ENCODE peak calls at places on chromosomes 5 and 9, in ten cellular contexts. Z is A673; K is HCT116; Y is mucosa of descending colon; T is astrocyte of the cerebellum; W is CD4-positive, alpha-beta T cell; R is cardiac muscle cell; A is body of pancreas; Q is fibroblast of mammary gland; U is type B pancreatic cell. C is an unnamed sample.

GRCh38 chr5:6201626-6202025 is 176.7 kb downstream of the MED10 start:
- DNase-seq in K (no peak), Q (peak), Z (no peak), A (no peak), U (no peak), W (no peak), Y (no peak), T (peak), R (no peak), C (no peak)

GRCh38 chr5:158406884-158407790 is 548.2 kb upstream of the CLINT1 start:
- DNase-seq in Z (no peak), A (no peak), W (no peak), K (no peak), U (no peak), T (peak), R (no peak), Y (no peak), Q (peak), C (no peak)

GRCh38 chr9:32431940-32432555 is 47.6 kb downstream of the ACO1 start:
- DNase-seq in U (no peak), K (peak), R (peak), A (peak), Y (peak), W (peak), Z (peak), Q (peak), T (no peak), C (peak)

GRCh38 chr5:179763215-179763945 is 30.4 kb upstream of the LTC4S start:
- DNase-seq in T (peak), Q (peak), U (no peak), A (peak), W (peak), R (peak), Y (peak), K (peak), Z (peak), C (peak)

GRCh38 chr9:137683307-137683864 is 64.6 kb downstream of the EHMT1 start:
- DNase-seq in T (no peak), Y (no peak), U (no peak), R (no peak), Q (no peak), Z (no peak), K (no peak), A (no peak), W (no peak), C (no peak)

GRCh38 chr9:79883073-79883645 is 311.4 kb downstream of the TLE4 start:
- DNase-seq in A (no peak), Z (no peak), K (no peak), Y (no peak), U (no peak), W (peak), Q (no peak), T (no peak), R (no peak), C (no peak)

GRCh38 chr5:38292228-38292627 is 33.9 kb downstream of the EGFLAM start:
- DNase-seq in Q (no peak), T (no peak), A (no peak), K (no peak), R (no peak), W (no peak), Y (no peak), U (no peak), Z (no peak), C (no peak)

GRCh38 chr5:64594601-64595518 is 89.0 kb downstream of the RGS7BP start:
- DNase-seq in Z (peak), W (no peak), T (no peak), Y (no peak), R (peak), A (no peak), K (no peak), U (no peak), Q (no peak), C (peak)

GRCh38 chr5:88825782-88826110 is 57.2 kb downstream of the MEF2C start:
- DNase-seq in K (no peak), Z (no peak), Y (no peak), Q (no peak), R (no peak), W (no peak), U (no peak), T (no peak), A (no peak), C (no peak)

GRCh38 chr9:120612218-120612617 is 32.3 kb upstream of the CDK5RAP2 start:
- DNase-seq in R (peak), T (no peak), Y (no peak), W (no peak), K (no peak), Z (peak), Q (no peak), A (no peak), U (no peak), C (no peak)
- TF ChIP-seq CTCF in R (no peak), T (peak), Y (no peak), W (no peak), K (peak), Z (peak), Q (peak), A (peak), U (peak), C (no peak)

DNA sequence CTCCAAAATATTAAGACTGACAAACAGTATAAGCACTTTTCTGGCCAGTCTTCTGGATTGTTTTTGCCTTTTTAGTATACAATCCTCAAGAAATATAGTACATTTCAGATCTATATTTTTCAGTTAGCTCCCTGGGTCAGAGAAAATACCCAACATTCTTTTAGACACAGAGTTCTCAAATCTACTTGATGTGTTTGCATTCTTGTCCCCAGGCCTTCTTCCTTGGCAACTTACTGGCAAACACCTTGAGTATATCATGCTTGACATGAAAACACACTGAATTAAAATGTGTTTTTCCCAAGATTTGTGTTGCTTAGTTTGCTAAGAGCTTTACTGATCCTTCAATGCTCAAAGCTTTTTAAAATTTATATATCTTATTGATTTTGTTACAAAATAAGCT is 1413.1 kb upstream of the CDH9 start:
- DNase-seq in U (no peak), Q (no peak), K (no peak), T (no peak), R (no peak), Y (no peak), A (no peak), Z (no peak), W (no peak), C (no peak)
- TF ChIP-seq CTCF in U (no peak), Q (no peak), K (no peak), T (no peak), R (no peak), Y (no peak), A (no peak), Z (no peak), W (no peak), C (no peak)

GRCh38 chr5:178674334-178674733 is 47.5 kb upstream of the CLK4 start:
- DNase-seq in Y (no peak), Q (no peak), U (no peak), W (no peak), A (no peak), T (no peak), R (no peak), K (no peak), Z (no peak), C (no peak)
- TF ChIP-seq CTCF in Y (no peak), Q (no peak), U (no peak), W (no peak), A (no peak), T (no peak), R (no peak), K (no peak), Z (no peak), C (no peak)

GRCh38 chr5:147930759-147931158 is 24.4 kb upstream of the C5orf46 start:
- DNase-seq in Y (no peak), T (no peak), R (no peak), W (no peak), U (no peak), K (no peak), A (no peak), Q (no peak), Z (no peak), C (no peak)

GRCh38 chr5:147939431-147940114 is 33.2 kb upstream of the C5orf46 start:
- DNase-seq in U (no peak), Y (no peak), R (no peak), Z (no peak), T (no peak), K (no peak), Q (no peak), W (no peak), A (no peak), C (no peak)

DNA sequence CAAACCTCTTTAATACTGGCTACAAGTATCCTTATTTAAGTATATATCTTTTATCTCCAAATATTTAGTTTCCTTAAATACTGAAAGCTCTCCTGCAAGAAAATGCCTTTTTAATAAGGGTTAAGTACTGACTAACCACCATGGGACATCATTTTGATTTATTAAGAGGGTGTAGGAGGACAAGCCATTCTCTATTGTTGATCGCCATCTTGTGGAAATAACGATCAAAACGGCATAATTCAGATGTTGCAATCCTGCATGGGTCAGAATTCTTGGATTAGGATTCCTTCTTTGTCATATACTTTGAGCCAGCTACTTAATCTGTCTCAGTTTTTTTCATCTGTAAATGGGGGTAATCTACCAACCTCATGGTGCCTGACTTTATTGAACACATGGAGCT is 28.7 kb upstream of the C5orf46 start:
- DNase-seq in T (peak), R (peak), Y (no peak), W (no peak), A (no peak), Z (peak), K (peak), Q (peak), U (no peak), C (peak)
- TF ChIP-seq CTCF in T (peak), R (peak), Y (no peak), W (no peak), A (peak), Z (peak), K (peak), Q (peak), U (peak), C (peak)

GRCh38 chr9:89684912-89685636 is 80.3 kb downstream of the GADD45G start:
- DNase-seq in W (no peak), Z (no peak), Q (no peak), A (peak), R (no peak), U (no peak), K (no peak), Y (no peak), T (no peak), C (no peak)
- TF ChIP-seq CTCF in W (no peak), Z (no peak), Q (no peak), A (no peak), R (no peak), U (no peak), K (no peak), Y (no peak), T (no peak), C (no peak)

GRCh38 chr5:140801494-140801841 is 611 bp downstream of the PCDHA3 start:
- DNase-seq in A (peak), T (no peak), U (no peak), Q (peak), W (no peak), R (no peak), Z (peak), K (no peak), Y (no peak), C (no peak)
- TF ChIP-seq CTCF in A (peak), T (no peak), U (no peak), Q (peak), W (no peak), R (peak), Z (peak), K (no peak), Y (no peak), C (no peak)

GRCh38 chr5:34867660-34868059 is 28.7 kb downstream of the TTC23L start:
- DNase-seq in W (no peak), Y (no peak), T (no peak), K (no peak), U (no peak), A (no peak), Q (no peak), R (no peak), Z (no peak), C (no peak)
- TF ChIP-seq CTCF in W (no peak), Y (no peak), T (no peak), K (no peak), U (no peak), A (no peak), Q (no peak), R (no peak), Z (no peak), C (no peak)